ENCODE peak calls at places on chromosomes 7 and 10, in four cellular contexts. V, L, B and Z are unnamed samples.

GRCh38 chr10:121535381-121535780 is 62.9 kb downstream of the FGFR2 start:
- DNase-seq in L (no peak), V (no peak), B (no peak), Z (no peak)

GRCh38 chr7:20407585-20408466 is 77.1 kb downstream of the ITGB8 start:
- DNase-seq in V (no peak), L (no peak), B (no peak), Z (no peak)

GRCh38 chr7:95960706-95961244 is 188.4 kb downstream of the DYNC1I1 start:
- DNase-seq in V (no peak), L (no peak), B (no peak), Z (no peak)

GRCh38 chr10:22436526-22436892 is 91.2 kb downstream of the SPAG6 start:
- DNase-seq in B (no peak), V (no peak), L (no peak), Z (no peak)

GRCh38 chr7:47481656-47482012 is 100.3 kb downstream of the TNS3 start:
- DNase-seq in L (no peak), V (no peak), B (no peak), Z (no peak)

GRCh38 chr7:75971961-75972763 is 22.2 kb downstream of the TMEM120A start:
- DNase-seq in V (no peak), B (no peak), L (no peak), Z (no peak)

GRCh38 chr10:10870523-10871241 is 147.0 kb upstream of the CELF2 start:
- DNase-seq in L (peak), B (no peak), V (no peak), Z (no peak)

GRCh38 chr10:46547331-46547880 is 9.1 kb downstream of the GPRIN2 start:
- DNase-seq in V (no peak), B (peak), L (no peak), Z (no peak)

GRCh38 chr7:95730493-95731280 is 41.7 kb upstream of the DYNC1I1 start:
- DNase-seq in B (no peak), V (peak), L (no peak), Z (no peak)

GRCh38 chr10:73625004-73625883 is 16.0 kb downstream of the MYOZ1 start:
- DNase-seq in B (no peak), V (no peak), L (no peak), Z (peak)

GRCh38 chr10:95458824-95459223 is 102.3 kb downstream of the SORBS1 start:
- DNase-seq in L (no peak), B (no peak), V (no peak), Z (no peak)

GRCh38 chr7:70143089-70144044 is 545.1 kb downstream of the AUTS2 start:
- DNase-seq in B (no peak), V (no peak), L (no peak), Z (no peak)

GRCh38 chr10:102141583-102142107 is 8.8 kb downstream of the PPRC1 start:
- DNase-seq in B (no peak), L (no peak), V (no peak), Z (no peak)

GRCh38 chr10:22710139-22710745 is 4.1 kb downstream of the PIP4K2A start:
- DNase-seq in V (no peak), L (peak), B (no peak), Z (no peak)

GRCh38 chr7:2554654-2555053 is 670 bp downstream of the BRAT1 start:
- DNase-seq in L (no peak), V (no peak), B (no peak), Z (no peak)

GRCh38 chr10:90199098-90199497 is 497.7 kb downstream of the KIF20B start:
- DNase-seq in V (no peak), B (no peak), L (no peak), Z (no peak)

GRCh38 chr7:151794508-151795167 is 82.3 kb downstream of the PRKAG2 start:
- DNase-seq in V (no peak), L (no peak), B (no peak), Z (no peak)

GRCh38 chr10:95683966-95684365 is 9.8 kb downstream of the TCTN3 start:
- DNase-seq in B (no peak), L (no peak), V (no peak), Z (no peak)

GRCh38 chr10:60910543-60910942 is 33.4 kb downstream of the RHOBTB1 start:
- DNase-seq in B (no peak), L (no peak), V (no peak), Z (no peak)

GRCh38 chr7:40757097-40757496 is 622.3 kb downstream of the SUGCT start:
- DNase-seq in B (no peak), V (no peak), L (no peak), Z (peak)

GRCh38 chr7:155965010-155965409 is 152.7 kb upstream of the SHH start:
- DNase-seq in L (no peak), V (no peak), B (no peak), Z (no peak)

GRCh38 chr7:143395187-143396149 is 13.2 kb downstream of the EPHA1 start:
- DNase-seq in L (no peak), V (peak), B (no peak), Z (no peak)

GRCh38 chr7:21099432-21099831 is 312.7 kb upstream of the SP8 start:
- DNase-seq in V (no peak), B (no peak), L (peak), Z (no peak)

GRCh38 chr10:49288341-49289065 is 10.5 kb upstream of the C10orf71 start:
- DNase-seq in B (no peak), V (no peak), L (no peak), Z (no peak)

GRCh38 chr7:33547880-33548279 is 357.5 kb upstream of the BMPER start:
- DNase-seq in B (no peak), V (peak), L (no peak), Z (no peak)

GRCh38 chr10:821322-821721 is 110.2 kb downstream of the LARP4B start:
- DNase-seq in B (no peak), V (no peak), L (no peak), Z (no peak)

GRCh38 chr7:127393370-127394058 is 1.0 kb upstream of the ZNF800 start:
- DNase-seq in B (peak), L (no peak), V (no peak), Z (peak)

GRCh38 chr7:137916980-137917645 is 70.3 kb upstream of the DGKI start:
- DNase-seq in B (no peak), V (no peak), L (no peak), Z (no peak)

GRCh38 chr10:127044191-127044590 is 139.0 kb downstream of the DOCK1 start:
- DNase-seq in V (no peak), B (no peak), L (no peak), Z (no peak)

GRCh38 chr10:15324113-15324512 is 47.0 kb downstream of the FAM171A1 start:
- DNase-seq in V (no peak), L (no peak), B (no peak), Z (peak)

GRCh38 chr10:15320522-15321203 is 50.4 kb downstream of the FAM171A1 start:
- DNase-seq in V (no peak), B (no peak), L (no peak), Z (no peak)

GRCh38 chr10:15324611-15325010 is 46.5 kb downstream of the FAM171A1 start:
- DNase-seq in V (no peak), L (no peak), B (no peak), Z (no peak)

GRCh38 chr10:15320118-15320517 is 51.0 kb downstream of the FAM171A1 start:
- DNase-seq in L (no peak), B (no peak), V (no peak), Z (no peak)

DNA sequence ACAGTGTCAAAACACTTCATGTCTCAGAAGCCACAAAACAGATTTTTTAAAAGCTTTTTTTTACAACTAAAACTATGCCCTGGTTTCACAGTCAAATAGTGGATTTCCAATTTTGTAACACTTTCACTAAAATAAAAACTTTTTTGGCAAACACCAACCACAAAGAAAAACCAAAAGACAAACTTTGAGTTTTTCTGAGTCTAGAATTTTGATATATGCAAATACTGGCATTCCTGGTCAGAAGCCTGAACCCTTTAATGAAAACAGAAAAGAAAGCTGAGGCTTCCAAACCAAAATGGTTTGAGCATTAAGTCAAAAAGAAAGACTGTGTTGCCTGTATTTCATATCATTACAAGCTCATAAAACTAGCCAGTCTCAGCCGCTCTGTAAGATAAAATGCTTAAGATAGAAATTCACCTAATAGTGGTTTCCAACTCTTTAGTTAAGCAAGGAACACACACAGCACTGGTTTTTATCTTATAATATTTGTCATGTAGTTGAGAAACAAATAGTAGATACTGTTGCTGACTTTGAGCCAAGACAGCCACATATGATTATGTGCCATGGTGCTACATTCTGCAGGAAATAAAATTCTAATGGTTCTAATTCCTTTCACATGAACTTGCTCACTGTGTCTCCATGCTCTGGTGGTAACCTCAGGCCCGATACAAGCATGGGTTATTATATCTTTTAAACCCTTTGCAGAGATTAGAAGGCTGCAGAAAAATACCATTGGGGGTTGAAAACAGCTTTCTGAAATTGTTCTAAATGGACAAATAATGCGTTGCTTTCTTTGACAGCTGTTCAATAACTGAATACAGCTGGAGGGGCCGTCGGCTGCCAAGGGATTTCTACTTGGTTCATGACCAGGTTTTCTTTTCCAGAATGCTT is 49.4 kb downstream of the FAM171A1 start:
- DNase-seq in L (no peak), B (no peak), V (no peak), Z (no peak)
- TF ChIP-seq YY1 in L (no peak), B (no peak), V (no peak), Z (no peak)

GRCh38 chr7:8371742-8372141 is 61.7 kb upstream of the NXPH1 start:
- DNase-seq in V (no peak), L (no peak), B (no peak), Z (no peak)

GRCh38 chr7:8378349-8379019 is 54.9 kb upstream of the NXPH1 start:
- DNase-seq in V (no peak), B (no peak), L (no peak), Z (no peak)

GRCh38 chr7:8379264-8379663 is 54.1 kb upstream of the NXPH1 start:
- DNase-seq in V (no peak), L (no peak), B (no peak), Z (no peak)

DNA sequence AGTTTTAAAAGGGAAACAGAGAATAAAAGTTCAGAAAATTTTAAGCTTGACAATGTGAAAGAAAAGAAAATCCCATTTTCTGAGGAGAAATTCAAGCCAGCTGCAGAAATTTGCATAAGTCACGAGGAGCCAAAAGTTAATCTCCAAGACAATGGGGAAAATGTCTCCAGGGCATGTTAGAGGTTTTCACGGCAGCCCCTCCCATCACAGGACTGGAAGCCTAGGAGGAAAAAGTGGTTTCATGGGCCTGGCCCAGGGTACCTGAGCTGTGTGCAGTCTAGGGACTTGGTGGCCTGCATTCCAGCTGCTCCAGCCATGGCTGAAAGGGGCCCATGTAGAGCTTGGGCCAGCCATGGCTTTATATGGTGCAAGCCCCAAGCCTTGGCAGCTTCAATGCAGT is 59.6 kb upstream of the NXPH1 start:
- DNase-seq in B (no peak), L (no peak), V (no peak), Z (no peak)
- TF ChIP-seq SUZ12 in B (no peak), L (no peak), V (no peak), Z (no peak)

DNA sequence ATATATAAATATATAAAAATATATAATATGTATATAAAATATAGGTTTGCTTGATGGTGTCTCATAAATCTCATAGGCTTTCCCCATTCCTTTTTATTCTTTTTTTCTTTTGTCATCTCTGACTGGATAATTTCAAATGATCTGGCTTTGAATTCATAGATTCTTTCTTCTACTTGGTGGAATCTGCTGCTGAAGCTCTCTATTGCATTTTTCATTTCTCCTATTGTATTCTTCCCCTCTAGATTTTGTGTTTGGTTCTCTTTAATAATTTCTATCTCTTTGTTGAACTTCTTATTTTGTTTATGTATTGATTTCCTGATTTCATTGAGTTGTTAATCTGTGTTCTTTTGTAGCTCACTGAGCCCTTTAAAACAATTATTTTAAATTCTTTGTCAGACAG is 629.4 kb downstream of the GALNT17 start:
- DNase-seq in B (no peak), L (no peak), V (no peak), Z (no peak)
- TF ChIP-seq ZNF274 in B (no peak), L (no peak), V (no peak), Z (no peak)

GRCh38 chr7:84533209-84533608 is 338.6 kb upstream of the SEMA3A start:
- DNase-seq in V (no peak), L (no peak), B (no peak), Z (no peak)
- TF ChIP-seq YY1 in V (no peak), L (no peak), B (no peak), Z (no peak)

GRCh38 chr7:147245274-147245673 is 1128.7 kb downstream of the CNTNAP2 start:
- DNase-seq in L (no peak), V (peak), B (peak), Z (peak)
- TF ChIP-seq SUZ12 in L (no peak), V (no peak), B (no peak), Z (no peak)